ENCODE peak calls at places on chromosomes 2 and 18, in five cellular contexts. D, U, M, Q and Y are unnamed samples.
A peak's percentile ranks its signal among the peaks of the same experiment; 100 is the strongest.

GRCh38 chr2:54999182-54999581 is 51.1 kb downstream of the RTN4 start:
- DNase-seq in D (no peak), U (no peak), M (no peak), Q (no peak), Y (no peak)

GRCh38 chr2:228652366-228652765 is 470.9 kb upstream of the SPHKAP start:
- DNase-seq in D (no peak), U (no peak), M (no peak), Q (no peak), Y (no peak)

GRCh38 chr18:27608742-27609141 is 423.6 kb upstream of the CHST9 start:
- DNase-seq in D (no peak), U (no peak), M (no peak), Q (no peak), Y (no peak)

GRCh38 chr2:233278921-233279320 is 27.4 kb downstream of the ATG16L1 start:
- DNase-seq in D (no peak), U (no peak), M (no peak), Q (no peak), Y (no peak)

GRCh38 chr2:2754940-2755339 is 423.9 kb upstream of the MYT1L start:
- DNase-seq in D (no peak), U (no peak), M (no peak), Q (no peak), Y (no peak)

GRCh38 chr2:120735750-120736170 is at the start of gene GLI2:
- DNase-seq in D (peak; percentile 66), U (peak; percentile 36), M (peak; percentile 66), Q (no peak), Y (no peak)

GRCh38 chr2:188787002-188787660 is 187.0 kb upstream of the COL3A1 start:
- DNase-seq in D (no peak), U (no peak), M (no peak), Q (no peak), Y (no peak)

GRCh38 chr2:99974966-99975365 is 167.4 kb downstream of the AFF3 start:
- DNase-seq in D (no peak), U (no peak), M (no peak), Q (no peak), Y (no peak)

GRCh38 chr2:166257859-166258258 is 117.9 kb downstream of the SCN9A start:
- DNase-seq in D (no peak), U (no peak), M (no peak), Q (no peak), Y (no peak)

GRCh38 chr2:99697811-99698568 is 208.2 kb upstream of the REV1 start:
- DNase-seq in D (no peak), U (no peak), M (no peak), Q (no peak), Y (no peak)

GRCh38 chr2:109481196-109481555 is 132.6 kb downstream of the SEPTIN10 start:
- DNase-seq in D (peak; percentile 56), U (no peak), M (peak; percentile 67), Q (no peak), Y (no peak)

GRCh38 chr2:85132834-85133637 is at the start of gene TCF7L1:
- DNase-seq in D (peak; percentile 88), U (peak; percentile 19), M (peak; percentile 77), Q (no peak), Y (no peak)

GRCh38 chr18:55013685-55014084 is 54.4 kb upstream of the CCDC68 start:
- DNase-seq in D (no peak), U (no peak), M (no peak), Q (no peak), Y (no peak)

GRCh38 chr2:18161681-18162080 is 283.2 kb downstream of the KCNS3 start:
- DNase-seq in D (no peak), U (no peak), M (no peak), Q (no peak), Y (no peak)

GRCh38 chr2:38155-38554 is 8.2 kb downstream of the FAM110C start:
- DNase-seq in D (no peak), U (no peak), M (no peak), Q (no peak), Y (no peak)

GRCh38 chr2:3493610-3493997 is 25.7 kb downstream of the ADI1 start:
- DNase-seq in D (no peak), U (no peak), M (peak; percentile 26), Q (no peak), Y (no peak)